ENCODE peak calls at places on chromosome 14, in six cellular contexts. I is omental fat pad, O is AG09309, X is IMR-90, Z is upper lobe of right lung, L is cardiac fibroblast. G is an unnamed sample.

GRCh38 chr14:71856199-71856919 is 75.9 kb upstream of the RGS6 start:
- DNase-seq in O (no peak), X (no peak), L (no peak), I (no peak), Z (no peak), G (no peak)

GRCh38 chr14:92511472-92512247 is 1.9 kb upstream of the RIN3 start:
- DNase-seq in L (peak), Z (no peak), I (no peak), O (peak), X (peak), G (no peak)

GRCh38 chr14:63652406-63652805 is 10.7 kb upstream of the WDR89 start:
- DNase-seq in O (no peak), Z (no peak), L (no peak), I (no peak), X (no peak), G (no peak)

GRCh38 chr14:98323850-98324249 is 948.1 kb downstream of the BCL11B start:
- DNase-seq in X (no peak), I (no peak), L (no peak), O (no peak), Z (no peak), G (no peak)

GRCh38 chr14:98236314-98236713 is 1035.7 kb downstream of the BCL11B start:
- DNase-seq in O (no peak), Z (no peak), L (no peak), I (no peak), X (no peak), G (no peak)

GRCh38 chr14:73058923-73059311 is 583 bp downstream of the RBM25 start:
- DNase-seq in Z (no peak), X (peak), L (peak), I (no peak), O (no peak), G (no peak)

GRCh38 chr14:103896578-103896977 is 31.7 kb upstream of the TDRD9 start:
- DNase-seq in L (no peak), I (no peak), Z (no peak), X (peak), O (no peak), G (no peak)

GRCh38 chr14:53249059-53249458 is 95.9 kb upstream of the DDHD1 start:
- DNase-seq in Z (no peak), X (peak), I (no peak), O (no peak), L (peak), G (no peak)

GRCh38 chr14:97873291-97873690 is 1076.1 kb downstream of the VRK1 start:
- DNase-seq in Z (no peak), O (no peak), X (no peak), L (no peak), I (no peak), G (no peak)

GRCh38 chr14:24834951-24835350 is 201.0 kb upstream of the GZMB start:
- DNase-seq in X (peak), Z (no peak), I (no peak), O (no peak), L (no peak), G (no peak)

GRCh38 chr14:55418411-55418810 is 6.8 kb upstream of the ATG14 start:
- DNase-seq in O (no peak), I (no peak), Z (no peak), X (no peak), L (no peak), G (no peak)

DNA sequence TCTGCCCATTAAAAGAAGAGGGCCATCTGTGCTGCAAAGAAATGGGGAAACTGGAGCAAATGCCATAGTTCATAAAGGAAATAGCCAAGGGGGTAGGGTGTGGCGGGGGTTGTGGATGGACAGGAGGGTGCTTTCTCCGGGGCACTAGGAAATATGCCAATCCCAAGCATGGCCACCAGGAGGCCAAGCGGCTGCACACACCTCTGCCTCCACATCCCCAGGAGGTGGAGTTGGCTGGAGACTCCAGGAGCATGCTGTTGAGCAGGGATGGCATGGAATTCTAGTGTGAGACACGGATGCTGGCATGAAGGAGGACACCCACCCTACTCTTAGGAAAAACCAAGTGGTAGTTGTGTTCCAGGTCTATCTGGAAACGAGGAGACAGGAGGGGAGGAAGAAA is 25.2 kb downstream of the NID2 start:
- DNase-seq in Z (no peak), L (peak), I (no peak), X (peak), O (no peak), G (no peak)
- TF ChIP-seq CTCF in Z (peak), L (peak), I (no peak), X (peak), O (peak), G (peak)

DNA sequence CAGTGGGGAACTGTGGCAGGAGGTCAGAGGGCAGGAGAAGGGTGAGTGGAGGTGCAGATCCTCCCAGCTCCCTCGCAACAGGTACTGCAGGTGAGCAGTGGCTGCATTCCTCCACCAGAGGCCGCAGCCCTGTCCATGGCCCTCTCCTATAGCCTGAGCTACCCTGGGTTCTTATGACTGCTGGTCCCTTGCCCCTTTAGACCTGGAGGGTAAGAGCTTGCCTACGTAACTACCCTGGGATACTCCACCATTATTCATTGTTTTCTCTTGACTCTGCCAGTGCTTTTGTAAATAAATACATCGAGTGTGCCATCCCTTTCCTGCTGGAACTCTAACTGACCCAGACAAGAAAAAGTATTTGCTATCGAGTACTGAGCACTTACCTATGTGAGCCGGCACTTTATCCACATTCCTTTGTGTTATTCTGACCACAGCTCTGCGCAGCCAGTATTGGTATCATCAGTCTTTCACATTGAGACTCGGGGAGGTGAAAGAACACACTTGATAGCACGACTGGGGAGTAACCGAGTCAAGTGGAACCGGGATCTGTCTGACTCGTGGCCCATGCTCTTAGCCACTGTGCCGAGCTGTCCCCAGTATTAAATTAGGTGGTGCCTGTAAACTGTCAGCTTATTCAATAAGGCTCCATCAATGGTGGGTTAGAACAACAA is 38.5 kb downstream of the LTBP2 start:
- DNase-seq in Z (no peak), X (no peak), L (no peak), I (no peak), O (no peak), G (no peak)
- TF ChIP-seq CTCF in Z (no peak), X (no peak), L (no peak), I (no peak), O (no peak), G (no peak)

GRCh38 chr14:50354527-50354926 is 42.2 kb downstream of the CDKL1 start:
- DNase-seq in L (no peak), I (no peak), X (peak), Z (no peak), O (no peak), G (no peak)
- TF ChIP-seq CTCF in L (no peak), I (no peak), X (no peak), Z (no peak), O (no peak), G (no peak)

DNA sequence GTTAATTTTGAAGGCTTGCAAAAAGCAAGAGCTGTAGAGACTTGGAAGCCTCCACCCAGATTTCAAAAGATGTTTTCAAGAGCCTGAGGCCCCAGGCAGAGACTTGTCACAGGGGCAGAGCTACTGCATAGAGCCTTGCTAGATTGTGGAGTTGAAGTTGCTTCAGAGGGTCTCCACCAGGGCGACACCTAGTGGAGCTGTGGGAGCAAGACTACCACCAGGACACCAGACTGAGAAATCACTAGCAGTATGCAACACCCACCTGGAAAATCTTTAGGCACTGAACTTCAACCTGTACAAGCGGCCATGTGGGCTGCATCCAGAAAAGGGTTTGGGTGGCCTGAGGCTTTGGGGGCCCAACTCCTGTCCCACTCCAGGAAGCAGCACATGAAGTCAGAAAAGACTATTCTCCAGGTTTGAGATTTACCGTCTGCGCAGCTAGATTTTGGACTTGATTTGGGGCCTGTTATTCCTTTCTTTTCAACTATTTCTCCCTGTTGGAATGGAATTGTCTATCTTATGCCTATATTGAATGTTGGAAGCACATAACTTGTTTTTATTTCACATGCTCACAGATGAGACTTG is 508.5 kb downstream of the FLRT2 start:
- DNase-seq in I (no peak), Z (peak), L (peak), O (peak), X (peak), G (no peak)
- TF ChIP-seq CTCF in I (no peak), Z (peak), L (peak), O (peak), X (peak), G (peak)

DNA sequence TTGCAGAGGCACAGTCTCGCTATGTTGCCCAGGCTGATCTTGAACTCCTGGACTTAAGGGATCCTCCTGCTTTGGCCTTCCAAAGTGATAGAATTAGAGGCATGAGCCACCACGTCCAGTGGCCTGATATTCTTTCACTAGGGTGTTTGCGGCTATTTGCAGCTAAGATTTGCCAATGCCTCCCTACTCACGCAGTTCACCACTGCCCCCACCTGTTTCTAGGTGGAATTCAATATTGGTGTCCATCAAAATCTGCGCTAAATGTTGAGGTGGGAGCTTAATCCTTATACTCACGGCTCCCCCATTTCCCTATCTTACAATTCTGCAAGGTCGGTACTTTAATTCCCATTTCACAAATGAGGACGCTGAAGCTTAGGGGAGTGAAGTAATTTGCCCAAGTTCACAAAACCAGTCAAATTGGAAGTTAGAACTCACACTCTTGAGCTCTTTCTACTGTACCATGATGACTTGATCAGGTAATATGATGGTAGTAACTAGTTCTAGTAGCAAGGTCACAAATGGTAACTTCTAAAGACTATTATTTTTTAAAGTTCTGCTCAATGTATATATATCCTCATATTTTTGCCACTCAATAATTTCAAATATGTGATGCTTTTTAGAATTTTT is 22.1 kb upstream of the LRRC9 start:
- DNase-seq in Z (no peak), X (no peak), O (no peak), I (no peak), L (peak), G (peak)
- TF ChIP-seq CTCF in Z (peak), X (peak), O (peak), I (peak), L (peak), G (peak)

DNA sequence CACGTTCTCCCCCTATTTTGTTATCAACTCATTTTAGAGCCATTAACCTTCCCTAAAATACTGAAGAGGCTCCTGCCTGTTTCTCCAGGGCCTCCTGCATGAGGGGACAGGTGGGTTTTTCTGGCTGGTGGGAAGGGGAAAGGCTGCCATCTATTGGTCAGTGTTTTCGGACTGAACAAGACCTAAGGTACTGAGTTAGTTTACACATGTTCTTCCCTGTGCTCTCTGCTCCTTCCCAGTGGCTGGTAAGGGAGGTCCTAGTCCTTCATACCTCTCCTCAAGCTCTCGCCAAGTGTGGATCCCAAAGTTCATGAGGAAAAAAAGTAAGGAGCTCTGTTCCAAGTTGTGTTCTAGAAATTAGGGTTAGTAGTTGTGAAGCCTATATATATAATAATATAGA is 357.5 kb downstream of the FSCB start:
- DNase-seq in Z (no peak), I (no peak), O (no peak), L (peak), X (no peak), G (no peak)
- TF ChIP-seq CTCF in Z (no peak), I (no peak), O (peak), L (peak), X (no peak), G (peak)

G was measured in D721Med.